ENCODE peak calls at places on chromosomes 6 and 20, in ten cellular contexts. One of them, this sample, is unnamed.

GRCh38 chr6:40159865-40160264 is 225.6 kb upstream of the MOCS1 start:
- DNase-seq in ovary: no peak
- DNase-seq in HepG2: no peak
- DNase-seq in heart left ventricle: no peak
- DNase-seq in uterus: no peak
- DNase-seq in body of pancreas: no peak
- DNase-seq in adrenal gland: no peak
- DNase-seq in right lobe of liver: no peak
- DNase-seq in stomach: no peak
- DNase-seq in GM12878: no peak
- DNase-seq in this sample: no peak

GRCh38 chr6:107185570-107185969 is 70.3 kb upstream of the BEND3 start:
- DNase-seq in ovary: peak; percentile 37
- DNase-seq in HepG2: peak; percentile 29
- DNase-seq in heart left ventricle: no peak
- DNase-seq in uterus: no peak
- DNase-seq in body of pancreas: peak; percentile 20
- DNase-seq in adrenal gland: peak; percentile 54
- DNase-seq in right lobe of liver: peak; percentile 50
- DNase-seq in stomach: no peak
- DNase-seq in GM12878: no peak
- DNase-seq in this sample: peak; percentile 55

GRCh38 chr6:49720372-49720771 is 7.0 kb upstream of the CRISP2 start:
- DNase-seq in ovary: no peak
- DNase-seq in HepG2: no peak
- DNase-seq in heart left ventricle: no peak
- DNase-seq in uterus: no peak
- DNase-seq in body of pancreas: no peak
- DNase-seq in adrenal gland: no peak
- DNase-seq in right lobe of liver: no peak
- DNase-seq in stomach: no peak
- DNase-seq in GM12878: no peak
- DNase-seq in this sample: no peak

GRCh38 chr6:38153946-38154345 is 334.4 kb downstream of the ZFAND3 start:
- DNase-seq in ovary: no peak
- DNase-seq in HepG2: no peak
- DNase-seq in heart left ventricle: no peak
- DNase-seq in uterus: no peak
- DNase-seq in body of pancreas: no peak
- DNase-seq in adrenal gland: no peak
- DNase-seq in right lobe of liver: no peak
- DNase-seq in stomach: no peak
- DNase-seq in GM12878: no peak
- DNase-seq in this sample: no peak

GRCh38 chr20:63772781-63773520 is 33.4 kb downstream of the SLC2A4RG start:
- DNase-seq in ovary: peak; percentile 68
- DNase-seq in HepG2: no peak
- DNase-seq in heart left ventricle: peak; percentile 53
- DNase-seq in uterus: no peak
- DNase-seq in body of pancreas: no peak
- DNase-seq in adrenal gland: peak; percentile 85
- DNase-seq in right lobe of liver: no peak
- DNase-seq in stomach: no peak
- DNase-seq in GM12878: no peak
- DNase-seq in this sample: peak; percentile 74

GRCh38 chr6:28258877-28259777 is at the start of gene NKAPL:
- DNase-seq in ovary: peak; percentile 84
- DNase-seq in HepG2: no peak
- DNase-seq in heart left ventricle: peak; percentile 83
- DNase-seq in uterus: peak; percentile 75
- DNase-seq in body of pancreas: peak; percentile 78
- DNase-seq in adrenal gland: peak; percentile 83
- DNase-seq in right lobe of liver: peak; percentile 65
- DNase-seq in stomach: peak; percentile 65
- DNase-seq in GM12878: no peak
- DNase-seq in this sample: peak; percentile 88

GRCh38 chr20:62860391-62860923 is 1.2 kb downstream of the TCFL5 start:
- DNase-seq in ovary: no peak
- DNase-seq in HepG2: peak; percentile 39
- DNase-seq in heart left ventricle: no peak
- DNase-seq in uterus: no peak
- DNase-seq in body of pancreas: no peak
- DNase-seq in adrenal gland: no peak
- DNase-seq in right lobe of liver: no peak
- DNase-seq in stomach: no peak
- DNase-seq in GM12878: no peak
- DNase-seq in this sample: no peak

GRCh38 chr6:111534366-111534765 is 51.3 kb upstream of the REV3L start:
- DNase-seq in ovary: peak; percentile 61
- DNase-seq in HepG2: no peak
- DNase-seq in heart left ventricle: peak; percentile 73
- DNase-seq in uterus: peak; percentile 33
- DNase-seq in body of pancreas: peak; percentile 95
- DNase-seq in adrenal gland: peak; percentile 80
- DNase-seq in right lobe of liver: peak; percentile 92
- DNase-seq in stomach: peak; percentile 92
- DNase-seq in GM12878: no peak
- DNase-seq in this sample: peak; percentile 26

GRCh38 chr6:35729722-35730121 is 7.1 kb upstream of the ARMC12 start:
- DNase-seq in ovary: no peak
- DNase-seq in HepG2: no peak
- DNase-seq in heart left ventricle: no peak
- DNase-seq in uterus: no peak
- DNase-seq in body of pancreas: no peak
- DNase-seq in adrenal gland: no peak
- DNase-seq in right lobe of liver: peak; percentile 57
- DNase-seq in stomach: no peak
- DNase-seq in GM12878: no peak
- DNase-seq in this sample: no peak

GRCh38 chr6:50850223-50850751 is 31.6 kb downstream of the TFAP2B start:
- DNase-seq in ovary: no peak
- DNase-seq in HepG2: no peak
- DNase-seq in heart left ventricle: no peak
- DNase-seq in uterus: no peak
- DNase-seq in body of pancreas: peak; percentile 34
- DNase-seq in adrenal gland: no peak
- DNase-seq in right lobe of liver: no peak
- DNase-seq in stomach: no peak
- DNase-seq in GM12878: no peak
- DNase-seq in this sample: peak; percentile 71

GRCh38 chr6:143158113-143158581 is 97.5 kb downstream of the AIG1 start:
- DNase-seq in ovary: no peak
- DNase-seq in HepG2: no peak
- DNase-seq in heart left ventricle: no peak
- DNase-seq in uterus: no peak
- DNase-seq in body of pancreas: no peak
- DNase-seq in adrenal gland: no peak
- DNase-seq in right lobe of liver: no peak
- DNase-seq in stomach: no peak
- DNase-seq in GM12878: no peak
- DNase-seq in this sample: no peak

GRCh38 chr6:134165827-134166226 is 113.4 kb upstream of the SLC2A12 start:
- DNase-seq in ovary: no peak
- DNase-seq in HepG2: no peak
- DNase-seq in heart left ventricle: no peak
- DNase-seq in uterus: no peak
- DNase-seq in body of pancreas: no peak
- DNase-seq in adrenal gland: no peak
- DNase-seq in right lobe of liver: no peak
- DNase-seq in stomach: no peak
- DNase-seq in GM12878: no peak
- DNase-seq in this sample: no peak

GRCh38 chr6:12537389-12537788 is 179.2 kb upstream of the PHACTR1 start:
- DNase-seq in ovary: no peak
- DNase-seq in HepG2: peak; percentile 12
- DNase-seq in heart left ventricle: no peak
- DNase-seq in uterus: no peak
- DNase-seq in body of pancreas: no peak
- DNase-seq in adrenal gland: no peak
- DNase-seq in right lobe of liver: no peak
- DNase-seq in stomach: no peak
- DNase-seq in GM12878: no peak
- DNase-seq in this sample: no peak

GRCh38 chr6:155436981-155437749 is 18.5 kb downstream of the NOX3 start:
- DNase-seq in ovary: no peak
- DNase-seq in HepG2: peak; percentile 31
- DNase-seq in heart left ventricle: no peak
- DNase-seq in uterus: no peak
- DNase-seq in body of pancreas: peak; percentile 17
- DNase-seq in adrenal gland: peak; percentile 80
- DNase-seq in right lobe of liver: peak; percentile 58
- DNase-seq in stomach: no peak
- DNase-seq in GM12878: no peak
- DNase-seq in this sample: peak; percentile 66

GRCh38 chr20:61757678-61758555 is 307.8 kb downstream of the TAF4 start:
- DNase-seq in ovary: no peak
- DNase-seq in HepG2: no peak
- DNase-seq in heart left ventricle: no peak
- DNase-seq in uterus: no peak
- DNase-seq in body of pancreas: no peak
- DNase-seq in adrenal gland: no peak
- DNase-seq in right lobe of liver: no peak
- DNase-seq in stomach: no peak
- DNase-seq in GM12878: no peak
- DNase-seq in this sample: no peak

GRCh38 chr6:17983712-17984111 is 3.7 kb downstream of the KIF13A start:
- DNase-seq in ovary: no peak
- DNase-seq in HepG2: no peak
- DNase-seq in heart left ventricle: no peak
- DNase-seq in uterus: no peak
- DNase-seq in body of pancreas: no peak
- DNase-seq in adrenal gland: no peak
- DNase-seq in right lobe of liver: no peak
- DNase-seq in stomach: no peak
- DNase-seq in GM12878: no peak
- DNase-seq in this sample: no peak

GRCh38 chr6:7631466-7631865 is 41.5 kb downstream of the SNRNP48 start:
- DNase-seq in ovary: no peak
- DNase-seq in HepG2: no peak
- DNase-seq in heart left ventricle: no peak
- DNase-seq in uterus: no peak
- DNase-seq in body of pancreas: no peak
- DNase-seq in adrenal gland: no peak
- DNase-seq in right lobe of liver: no peak
- DNase-seq in stomach: no peak
- DNase-seq in GM12878: no peak
- DNase-seq in this sample: no peak
- H3K27me3 ChIP-seq in ovary: no peaks in the 10 kb centered on the region
- H3K27me3 ChIP-seq in HepG2: peaks cover 6% of the 10 kb centered on the region
- H3K27me3 ChIP-seq in heart left ventricle: no peaks in the 10 kb centered on the region
- H3K27me3 ChIP-seq in uterus: no peaks in the 10 kb centered on the region
- H3K27me3 ChIP-seq in body of pancreas: no peaks in the 10 kb centered on the region
- H3K27me3 ChIP-seq in adrenal gland: no peaks in the 10 kb centered on the region
- H3K27me3 ChIP-seq in right lobe of liver: no peaks in the 10 kb centered on the region
- H3K27me3 ChIP-seq in stomach: peaks cover 5% of the 10 kb centered on the region
- H3K27me3 ChIP-seq in GM12878: no peaks in the 10 kb centered on the region
- H3K27me3 ChIP-seq in this sample: no peaks in the 10 kb centered on the region

DNA sequence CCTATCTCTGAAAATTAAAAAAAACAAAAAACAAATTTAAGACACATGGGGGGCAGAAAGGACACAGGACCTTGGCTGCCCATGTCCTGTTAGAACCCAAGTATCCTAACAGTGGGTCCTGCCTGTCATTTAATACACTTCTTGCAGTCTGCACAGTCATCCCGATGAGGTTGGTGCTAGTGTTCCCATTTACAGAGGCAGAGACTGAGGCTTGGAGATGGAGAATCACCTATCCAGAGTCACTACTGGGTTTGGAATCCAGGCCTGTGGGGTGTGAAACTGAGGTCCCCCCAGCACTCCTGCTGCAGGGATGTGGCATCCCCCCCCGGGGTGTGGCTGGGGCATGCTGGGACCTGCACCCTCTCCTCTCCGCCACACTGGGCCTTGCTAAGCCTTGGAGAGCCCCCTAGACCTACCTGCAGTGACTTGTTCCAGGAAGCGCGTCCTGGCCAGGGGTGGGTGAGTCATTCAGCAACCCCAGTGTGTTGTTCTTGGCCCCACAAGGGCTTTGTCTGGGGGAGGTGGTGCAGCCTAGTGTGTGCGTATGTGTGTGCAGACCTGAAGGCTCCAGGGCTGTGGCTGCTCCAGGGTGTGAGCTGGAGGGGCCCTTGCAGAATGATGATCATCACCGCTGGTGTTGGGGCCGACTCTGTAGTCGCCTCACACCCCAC is 49.7 kb downstream of the BCAS4 start:
- DNase-seq in ovary: no peak
- DNase-seq in HepG2: peak; percentile 25
- DNase-seq in heart left ventricle: no peak
- DNase-seq in uterus: no peak
- DNase-seq in body of pancreas: no peak
- DNase-seq in adrenal gland: no peak
- DNase-seq in right lobe of liver: no peak
- DNase-seq in stomach: peak; percentile 36
- DNase-seq in GM12878: peak; percentile 83
- DNase-seq in this sample: no peak
- TF ChIP-seq POLR2A in ovary: no peak
- TF ChIP-seq POLR2A in HepG2: no peak
- TF ChIP-seq POLR2A in heart left ventricle: no peak
- TF ChIP-seq POLR2A in uterus: no peak
- TF ChIP-seq POLR2A in body of pancreas: no peak
- TF ChIP-seq POLR2A in adrenal gland: no peak
- TF ChIP-seq POLR2A in right lobe of liver: no peak
- TF ChIP-seq POLR2A in stomach: no peak
- TF ChIP-seq POLR2A in GM12878: peak; percentile 73
- TF ChIP-seq POLR2A in this sample: no peak

DNA sequence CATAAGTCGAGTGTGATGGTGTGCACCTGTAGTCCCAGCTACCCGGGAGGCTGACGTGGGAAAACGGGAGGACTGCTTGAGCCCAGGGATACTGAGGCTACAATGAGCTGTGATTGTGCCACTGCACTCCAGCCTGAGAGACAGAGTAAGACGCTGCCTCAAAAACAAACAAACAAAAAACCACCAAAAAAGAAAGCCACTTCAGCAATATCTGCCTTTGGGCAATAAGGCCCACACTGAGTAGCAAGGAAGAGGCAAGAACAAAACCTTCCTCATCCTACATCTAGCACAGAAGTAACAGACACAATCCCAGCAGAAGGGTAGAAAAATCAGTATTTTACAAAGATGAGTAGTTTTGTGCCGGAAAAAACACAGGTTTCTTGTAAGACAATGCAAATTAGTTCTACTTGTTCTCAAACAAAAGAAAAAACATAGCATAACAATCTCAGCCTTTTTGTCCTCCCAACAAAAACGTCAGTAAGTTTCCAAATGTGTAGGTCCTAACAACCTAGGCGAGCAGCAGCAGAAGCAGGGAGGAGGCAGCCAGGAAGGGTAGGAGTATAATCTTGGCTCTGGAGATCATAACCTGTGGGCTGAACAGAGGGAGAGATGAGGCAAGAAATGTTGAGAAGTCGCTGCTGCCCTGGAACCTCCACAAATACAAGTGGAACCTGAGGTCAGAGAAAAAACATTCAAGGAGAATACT is 5.7 kb downstream of the PPP1R10 start:
- DNase-seq in ovary: no peak
- DNase-seq in HepG2: no peak
- DNase-seq in heart left ventricle: no peak
- DNase-seq in uterus: no peak
- DNase-seq in body of pancreas: no peak
- DNase-seq in adrenal gland: no peak
- DNase-seq in right lobe of liver: no peak
- DNase-seq in stomach: no peak
- DNase-seq in GM12878: no peak
- DNase-seq in this sample: no peak
- H3K36me3 ChIP-seq in ovary: no peaks in the 10 kb centered on the region
- H3K36me3 ChIP-seq in HepG2: peaks cover 29% of the 10 kb centered on the region
- H3K36me3 ChIP-seq in heart left ventricle: peaks cover 31% of the 10 kb centered on the region
- H3K36me3 ChIP-seq in uterus: no peaks in the 10 kb centered on the region
- H3K36me3 ChIP-seq in body of pancreas: peaks cover 17% of the 10 kb centered on the region
- H3K36me3 ChIP-seq in adrenal gland: peaks cover 41% of the 10 kb centered on the region
- H3K36me3 ChIP-seq in right lobe of liver: no peaks in the 10 kb centered on the region
- H3K36me3 ChIP-seq in stomach: peaks cover 40% of the 10 kb centered on the region
- H3K36me3 ChIP-seq in GM12878: peaks cover 56% of the 10 kb centered on the region
- H3K36me3 ChIP-seq in this sample: no peaks in the 10 kb centered on the region

GRCh38 chr6:169958510-169958909 is 207.1 kb downstream of the ERMARD start:
- DNase-seq in ovary: no peak
- DNase-seq in HepG2: no peak
- DNase-seq in heart left ventricle: peak; percentile 1
- DNase-seq in uterus: no peak
- DNase-seq in body of pancreas: no peak
- DNase-seq in adrenal gland: no peak
- DNase-seq in right lobe of liver: no peak
- DNase-seq in stomach: no peak
- DNase-seq in GM12878: no peak
- DNase-seq in this sample: no peak
- H3K27me3 ChIP-seq in ovary: no peaks in the 10 kb centered on the region
- H3K27me3 ChIP-seq in HepG2: peaks cover 54% of the 10 kb centered on the region
- H3K27me3 ChIP-seq in heart left ventricle: no peaks in the 10 kb centered on the region
- H3K27me3 ChIP-seq in uterus: no peaks in the 10 kb centered on the region
- H3K27me3 ChIP-seq in body of pancreas: no peaks in the 10 kb centered on the region
- H3K27me3 ChIP-seq in adrenal gland: peaks cover 17% of the 10 kb centered on the region
- H3K27me3 ChIP-seq in right lobe of liver: no peaks in the 10 kb centered on the region
- H3K27me3 ChIP-seq in stomach: peaks cover 45% of the 10 kb centered on the region
- H3K27me3 ChIP-seq in GM12878: no peaks in the 10 kb centered on the region
- H3K27me3 ChIP-seq in this sample: no peaks in the 10 kb centered on the region

This sample was measured in testis.